ENCODE peak calls at places on chromosomes 5 and 9, in four cellular contexts. One of them, this sample, is unnamed.

GRCh38 chr9:21558627-21559401 is 76.7 kb upstream of the IFNE start:
- DNase-seq in PC-3: no peak
- DNase-seq in NCI-H2107: no peak
- DNase-seq in neural crest cell: no peak
- DNase-seq in this sample: no peak

GRCh38 chr9:4241552-4241951 is 58.3 kb downstream of the GLIS3 start:
- DNase-seq in PC-3: no peak
- DNase-seq in NCI-H2107: no peak
- DNase-seq in neural crest cell: no peak
- DNase-seq in this sample: no peak

GRCh38 chr9:130530932-130531331 is 48.4 kb upstream of the FUBP3 start:
- DNase-seq in PC-3: peak; percentile 18
- DNase-seq in NCI-H2107: no peak
- DNase-seq in neural crest cell: no peak
- DNase-seq in this sample: no peak

GRCh38 chr5:170439246-170439943 is 50.2 kb upstream of the KCNMB1 start:
- DNase-seq in PC-3: no peak
- DNase-seq in NCI-H2107: no peak
- DNase-seq in neural crest cell: no peak
- DNase-seq in this sample: no peak

GRCh38 chr5:74798977-74799911 is 32.2 kb downstream of the NSA2 start:
- DNase-seq in PC-3: peak; percentile 30
- DNase-seq in NCI-H2107: no peak
- DNase-seq in neural crest cell: no peak
- DNase-seq in this sample: no peak

GRCh38 chr5:132489871-132490483 is 596 bp downstream of the IRF1 start:
- DNase-seq in PC-3: peak; percentile 22
- DNase-seq in NCI-H2107: no peak
- DNase-seq in neural crest cell: no peak
- DNase-seq in this sample: no peak

GRCh38 chr5:128349044-128349629 is 188.9 kb downstream of the FBN2 start:
- DNase-seq in PC-3: peak; percentile 91
- DNase-seq in NCI-H2107: no peak
- DNase-seq in neural crest cell: no peak
- DNase-seq in this sample: peak; percentile 43

GRCh38 chr9:72497476-72498065 is 23.8 kb upstream of the TMC1 start:
- DNase-seq in PC-3: no peak
- DNase-seq in NCI-H2107: no peak
- DNase-seq in neural crest cell: no peak
- DNase-seq in this sample: no peak

GRCh38 chr5:56669534-56670483 is 145.5 kb upstream of the MAP3K1 start:
- DNase-seq in PC-3: peak; percentile 53
- DNase-seq in NCI-H2107: peak; percentile 11
- DNase-seq in neural crest cell: no peak
- DNase-seq in this sample: no peak

GRCh38 chr9:127945338-127945737 is 7.7 kb upstream of the DPM2 start:
- DNase-seq in PC-3: no peak
- DNase-seq in NCI-H2107: no peak
- DNase-seq in neural crest cell: no peak
- DNase-seq in this sample: no peak

GRCh38 chr9:37694355-37694754 is 43.6 kb downstream of the FRMPD1 start:
- DNase-seq in PC-3: no peak
- DNase-seq in NCI-H2107: no peak
- DNase-seq in neural crest cell: no peak
- DNase-seq in this sample: no peak

GRCh38 chr5:146662229-146662628 is 146.2 kb upstream of the GPR151 start:
- DNase-seq in PC-3: peak; percentile 74
- DNase-seq in NCI-H2107: no peak
- DNase-seq in neural crest cell: no peak
- DNase-seq in this sample: no peak

GRCh38 chr5:174798411-174798930 is 74.1 kb downstream of the MSX2 start:
- DNase-seq in PC-3: no peak
- DNase-seq in NCI-H2107: no peak
- DNase-seq in neural crest cell: no peak
- DNase-seq in this sample: no peak

GRCh38 chr9:97874617-97875016 is 21.6 kb downstream of the FOXE1 start:
- DNase-seq in PC-3: no peak
- DNase-seq in NCI-H2107: no peak
- DNase-seq in neural crest cell: no peak
- DNase-seq in this sample: peak; percentile 5

GRCh38 chr9:121998513-121999049 is 94.5 kb downstream of the TTLL11 start:
- DNase-seq in PC-3: no peak
- DNase-seq in NCI-H2107: no peak
- DNase-seq in neural crest cell: no peak
- DNase-seq in this sample: no peak

GRCh38 chr9:69758981-69759477 is 782 bp downstream of the PTAR1 start:
- DNase-seq in PC-3: no peak
- DNase-seq in NCI-H2107: no peak
- DNase-seq in neural crest cell: no peak
- DNase-seq in this sample: no peak

GRCh38 chr5:111364992-111365391 is 140.8 kb downstream of the CAMK4 start:
- DNase-seq in PC-3: peak; percentile 29
- DNase-seq in NCI-H2107: no peak
- DNase-seq in neural crest cell: no peak
- DNase-seq in this sample: no peak

GRCh38 chr5:14109041-14109747 is 33.9 kb upstream of the TRIO start:
- DNase-seq in PC-3: peak; percentile 92
- DNase-seq in NCI-H2107: no peak
- DNase-seq in neural crest cell: no peak
- DNase-seq in this sample: no peak

GRCh38 chr5:32713396-32714381 is 2.6 kb downstream of the NPR3 start:
- DNase-seq in PC-3: peak; percentile 91
- DNase-seq in NCI-H2107: no peak
- DNase-seq in neural crest cell: peak; percentile 22
- DNase-seq in this sample: no peak

GRCh38 chr5:54570923-54571322 is 53.4 kb downstream of the SNX18 start:
- DNase-seq in PC-3: no peak
- DNase-seq in NCI-H2107: no peak
- DNase-seq in neural crest cell: no peak
- DNase-seq in this sample: no peak

GRCh38 chr9:2691626-2692025 is 25.7 kb upstream of the KCNV2 start:
- DNase-seq in PC-3: no peak
- DNase-seq in NCI-H2107: no peak
- DNase-seq in neural crest cell: no peak
- DNase-seq in this sample: no peak

GRCh38 chr5:137710086-137710485 is 25.8 kb downstream of the KLHL3 start:
- DNase-seq in PC-3: no peak
- DNase-seq in NCI-H2107: no peak
- DNase-seq in neural crest cell: no peak
- DNase-seq in this sample: no peak

GRCh38 chr9:38342532-38342931 is 50.0 kb upstream of the ALDH1B1 start:
- DNase-seq in PC-3: no peak
- DNase-seq in NCI-H2107: no peak
- DNase-seq in neural crest cell: no peak
- DNase-seq in this sample: no peak

GRCh38 chr9:36748322-36748899 is 175.7 kb downstream of the MELK start:
- DNase-seq in PC-3: peak; percentile 25
- DNase-seq in NCI-H2107: no peak
- DNase-seq in neural crest cell: peak; percentile 70
- DNase-seq in this sample: no peak

GRCh38 chr5:76219636-76220035 is 136.5 kb downstream of the SV2C start:
- DNase-seq in PC-3: no peak
- DNase-seq in NCI-H2107: no peak
- DNase-seq in neural crest cell: no peak
- DNase-seq in this sample: no peak

GRCh38 chr5:134003957-134004625 is 684 bp downstream of the VDAC1 start:
- DNase-seq in PC-3: no peak
- DNase-seq in NCI-H2107: no peak
- DNase-seq in neural crest cell: peak; percentile 41
- DNase-seq in this sample: no peak

GRCh38 chr5:34552129-34552528 is 104.0 kb upstream of the RAI14 start:
- DNase-seq in PC-3: no peak
- DNase-seq in NCI-H2107: no peak
- DNase-seq in neural crest cell: no peak
- DNase-seq in this sample: no peak

GRCh38 chr5:88979244-88979643 is 96.3 kb upstream of the MEF2C start:
- DNase-seq in PC-3: peak; percentile 41
- DNase-seq in NCI-H2107: no peak
- DNase-seq in neural crest cell: no peak
- DNase-seq in this sample: no peak

GRCh38 chr9:112170235-112170634 is 4.9 kb downstream of the SUSD1 start:
- DNase-seq in PC-3: peak; percentile 77
- DNase-seq in NCI-H2107: no peak
- DNase-seq in neural crest cell: no peak
- DNase-seq in this sample: no peak

This sample was measured in NCI-H1417 treated with DMSO at 0.1 percent for 48 hours.